ENCODE peak calls at places on chromosomes 2 and 18, in six cellular contexts. T, Y, B, U, E and M are unnamed samples.

GRCh38 chr2:230225486-230225885 is at the start of gene SP140:
- DNase-seq in T (no peak), Y (no peak), B (peak; percentile 43), U (no peak), E (no peak), M (no peak)

GRCh38 chr2:39805936-39806608 is 27.0 kb upstream of the THUMPD2 start:
- DNase-seq in T (no peak), Y (no peak), B (no peak), U (no peak), E (peak; percentile 12), M (no peak)

GRCh38 chr18:74520096-74520833 is 14.0 kb upstream of the CNDP1 start:
- DNase-seq in T (no peak), Y (no peak), B (no peak), U (no peak), E (no peak), M (no peak)

GRCh38 chr2:227653419-227653818 is 13.2 kb upstream of the SCYGR5 start:
- DNase-seq in T (no peak), Y (no peak), B (peak; percentile 45), U (no peak), E (peak; percentile 83), M (no peak)

GRCh38 chr2:124913873-124914272 is 888.8 kb downstream of the CNTNAP5 start:
- DNase-seq in T (no peak), Y (no peak), B (no peak), U (no peak), E (no peak), M (peak; percentile 21)

GRCh38 chr2:239300242-239300641 is 100.6 kb downstream of the HDAC4 start:
- DNase-seq in T (no peak), Y (no peak), B (no peak), U (no peak), E (no peak), M (no peak)

GRCh38 chr18:30999186-30999585 is 43.4 kb downstream of the DSC3 start:
- DNase-seq in T (no peak), Y (no peak), B (no peak), U (no peak), E (peak; percentile 2), M (no peak)

GRCh38 chr18:50633992-50634391 is 74.1 kb downstream of the MAPK4 start:
- DNase-seq in T (no peak), Y (no peak), B (no peak), U (no peak), E (no peak), M (no peak)

GRCh38 chr18:22324191-22325131 is 93.3 kb downstream of the CTAGE1 start:
- DNase-seq in T (no peak), Y (peak; percentile 70), B (peak; percentile 81), U (no peak), E (peak; percentile 66), M (no peak)
- TF ChIP-seq CTCF in T (no peak), Y (peak; percentile 37), B (no peak), U (no peak), E (peak; percentile 30), M (peak; percentile 36)

DNA sequence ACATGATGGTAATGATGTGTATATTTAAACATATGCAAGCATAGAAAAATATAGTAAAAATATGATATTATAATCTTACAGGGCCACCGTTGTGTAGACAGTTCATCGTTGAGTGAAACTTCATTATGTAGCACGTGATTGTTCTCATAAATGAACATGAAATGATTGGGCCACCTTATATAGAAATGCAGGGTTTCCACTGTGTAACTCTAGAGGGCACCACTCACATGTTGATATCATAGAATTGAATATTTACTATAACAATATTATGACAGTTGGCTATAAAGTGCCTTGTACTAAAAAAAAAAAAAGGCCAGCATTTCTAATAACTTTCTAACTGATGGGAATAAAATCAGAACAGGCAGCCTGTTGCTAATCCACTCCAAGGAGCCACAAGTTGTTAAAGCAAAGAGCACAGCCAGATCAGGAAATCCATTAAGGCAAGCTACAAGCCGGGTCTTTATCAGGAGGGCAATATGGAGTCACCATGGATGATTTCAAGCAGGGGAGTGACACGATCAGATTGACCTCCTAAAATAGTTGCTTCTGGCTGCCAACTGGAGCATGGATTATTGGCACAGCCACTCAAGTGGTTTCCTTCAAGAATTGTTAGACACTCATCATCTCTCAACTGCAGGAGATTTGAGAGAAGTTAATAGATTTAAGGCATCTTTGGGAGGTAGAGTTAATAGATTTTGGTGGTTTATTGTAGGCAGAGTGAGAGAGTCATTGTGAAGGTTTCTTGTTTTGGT is 16.7 kb downstream of the IL1F10 start:
- DNase-seq in T (no peak), Y (no peak), B (peak; percentile 16), U (no peak), E (peak; percentile 18), M (no peak)
- TF ChIP-seq CTCF in T (no peak), Y (peak; percentile 52), B (peak; percentile 32), U (peak; percentile 50), E (peak; percentile 47), M (peak; percentile 34)

DNA sequence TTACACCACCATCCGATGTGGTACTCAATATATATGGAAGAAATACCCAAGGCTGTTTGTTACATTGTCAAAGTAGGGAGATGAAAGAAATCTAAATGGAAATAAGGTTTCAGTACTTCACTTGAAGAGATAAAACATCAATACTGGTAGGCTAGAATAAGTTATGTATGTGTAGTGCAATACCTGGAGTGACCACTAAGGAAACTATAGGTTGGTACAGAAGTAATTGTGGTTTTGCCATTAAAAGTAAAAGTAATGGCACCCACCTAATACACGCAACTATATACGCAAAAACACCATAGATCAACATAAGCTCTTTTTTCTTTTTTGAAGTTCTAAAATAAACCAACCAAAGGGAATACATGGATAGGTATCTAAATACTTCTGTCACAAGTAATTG is 143.2 kb upstream of the KYNU start:
- DNase-seq in T (no peak), Y (no peak), B (no peak), U (no peak), E (no peak), M (no peak)
- TF ChIP-seq CTCF in T (no peak), Y (no peak), B (peak; percentile 15), U (no peak), E (peak; percentile 20), M (no peak)

GRCh38 chr2:18154812-18155211 is 276.3 kb downstream of the KCNS3 start:
- DNase-seq in T (no peak), Y (peak; percentile 26), B (no peak), U (no peak), E (no peak), M (no peak)
- TF ChIP-seq CTCF in T (no peak), Y (no peak), B (no peak), U (no peak), E (no peak), M (no peak)

GRCh38 chr2:69235863-69236262 is 151.2 kb downstream of the GFPT1 start:
- DNase-seq in T (no peak), Y (no peak), B (no peak), U (no peak), E (no peak), M (no peak)

GRCh38 chr2:69241039-69241586 is 145.9 kb downstream of the GFPT1 start:
- DNase-seq in T (no peak), Y (no peak), B (no peak), U (no peak), E (no peak), M (no peak)

GRCh38 chr2:69241664-69242063 is 145.4 kb downstream of the GFPT1 start:
- DNase-seq in T (no peak), Y (no peak), B (no peak), U (no peak), E (no peak), M (no peak)

GRCh38 chr2:69237070-69237670 is 149.9 kb downstream of the GFPT1 start:
- DNase-seq in T (no peak), Y (no peak), B (peak; percentile 46), U (no peak), E (peak; percentile 37), M (no peak)

GRCh38 chr2:69238449-69239031 is 148.5 kb downstream of the GFPT1 start:
- DNase-seq in T (no peak), Y (no peak), B (no peak), U (no peak), E (no peak), M (no peak)
- TF ChIP-seq CTCF in T (no peak), Y (no peak), B (no peak), U (no peak), E (no peak), M (no peak)

DNA sequence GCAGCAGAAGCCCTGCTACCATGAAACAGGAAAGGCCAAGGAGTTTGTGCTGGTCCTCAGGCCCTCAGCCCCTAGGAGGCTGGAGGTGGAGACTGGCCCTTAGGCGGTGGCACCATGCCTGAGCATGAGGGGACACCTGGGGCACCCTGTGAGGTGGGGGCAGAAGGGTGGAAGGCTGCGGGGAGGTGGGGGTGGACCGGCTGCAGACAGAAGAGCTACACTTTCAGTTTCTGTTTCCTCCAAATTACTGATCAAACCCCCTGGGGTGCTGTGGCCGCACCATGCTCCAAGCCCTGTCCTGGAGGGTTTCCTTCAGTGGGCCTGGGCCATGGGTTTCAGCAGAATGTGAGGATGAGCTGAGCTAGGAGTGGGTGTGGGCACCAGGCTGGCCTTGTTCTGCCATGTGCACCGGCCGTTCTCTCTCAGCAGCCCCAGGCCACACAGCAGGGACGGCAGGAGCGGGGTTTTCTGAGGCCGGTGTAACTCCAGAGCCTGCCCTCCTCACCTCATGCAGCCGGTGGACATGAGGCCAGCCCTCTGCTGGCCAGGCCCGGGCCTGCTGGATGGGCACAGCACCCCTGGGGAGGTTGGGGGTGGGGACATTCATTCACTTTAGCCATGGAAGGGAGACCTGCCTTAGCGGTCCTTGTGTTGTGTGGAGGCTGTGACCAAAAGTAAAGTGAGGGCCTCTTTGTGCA is 51.5 kb downstream of the PLEKHB2 start:
- DNase-seq in T (no peak), Y (no peak), B (no peak), U (no peak), E (no peak), M (no peak)
- TF ChIP-seq CTCF in T (peak; percentile 31), Y (no peak), B (no peak), U (no peak), E (peak; percentile 34), M (no peak)

DNA sequence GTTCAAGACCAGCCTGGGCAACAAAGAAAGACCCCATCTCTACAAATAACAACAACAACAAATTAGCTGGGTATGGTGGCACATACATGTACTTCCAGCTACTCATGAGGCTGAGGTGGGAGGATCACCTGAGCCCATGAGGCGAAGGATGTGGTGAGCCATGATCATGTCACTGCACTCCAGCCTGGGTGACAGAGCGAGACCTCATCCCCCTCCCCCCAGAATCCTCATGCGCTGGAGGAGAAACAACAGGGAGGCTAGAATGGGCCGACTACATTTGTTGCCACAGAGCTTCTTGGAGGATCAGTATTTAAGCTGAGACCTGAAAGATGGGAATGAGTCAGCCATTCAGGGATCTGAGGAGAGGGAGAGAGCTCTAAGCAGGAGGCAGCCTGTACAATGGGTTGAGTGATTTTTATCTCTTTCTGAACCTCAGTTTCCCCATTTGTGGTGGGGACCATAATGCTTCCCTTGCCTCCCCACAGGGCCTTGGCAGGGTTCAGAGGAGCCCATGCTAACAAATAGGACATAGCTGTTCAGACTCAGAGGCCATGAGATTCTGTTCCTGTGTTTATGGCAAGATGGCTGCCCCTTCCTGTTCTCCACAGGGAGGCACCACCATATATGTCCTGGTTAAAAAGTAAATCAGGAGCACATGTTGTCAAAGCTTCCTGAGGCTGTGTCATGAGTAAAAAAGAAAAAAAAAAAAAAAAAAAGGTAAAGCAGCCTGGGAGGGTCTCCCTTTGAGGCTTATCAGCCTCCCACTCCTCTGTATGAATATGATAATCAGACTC is 131.4 kb upstream of the HAAO start:
- DNase-seq in T (no peak), Y (no peak), B (no peak), U (no peak), E (peak; percentile 77), M (no peak)
- TF ChIP-seq CTCF in T (no peak), Y (no peak), B (no peak), U (no peak), E (no peak), M (peak; percentile 11)